ENCODE peak calls at places on chromosomes 1 and 21, in six cellular contexts. Z is smooth muscle cell of the brain vasculature, K is endothelial cell of umbilical vein, G is Ammon's horn, Y is AG04450, U is astrocyte of the cerebellum. T is an unnamed sample.
A peak's percentile ranks its signal among the peaks of the same experiment; 100 is the strongest.

GRCh38 chr1:41582004-41582325 is 97.5 kb upstream of the EDN2 start:
- DNase-seq in Z (no peak), K (no peak), G (no peak), Y (no peak), U (no peak), T (no peak)

GRCh38 chr21:35072960-35073359 is 23.9 kb upstream of the RUNX1 start:
- DNase-seq in Z (no peak), K (peak; percentile 60), G (no peak), Y (peak; percentile 53), U (no peak), T (no peak)

GRCh38 chr1:43293896-43294760 is 6.7 kb upstream of the TIE1 start:
- DNase-seq in Z (no peak), K (peak; percentile 82), G (peak; percentile 91), Y (no peak), U (peak; percentile 11), T (no peak)

GRCh38 chr1:6794164-6794563 is 8.9 kb downstream of the CAMTA1 start:
- DNase-seq in Z (no peak), K (peak; percentile 71), G (peak; percentile 57), Y (peak; percentile 29), U (peak; percentile 62), T (no peak)

GRCh38 chr1:3641046-3641760 is 8.7 kb downstream of the WRAP73 start:
- DNase-seq in Z (no peak), K (no peak), G (no peak), Y (no peak), U (no peak), T (no peak)

GRCh38 chr1:32884726-32885125 is 1.6 kb upstream of the HPCA start:
- DNase-seq in Z (no peak), K (no peak), G (no peak), Y (no peak), U (no peak), T (peak; percentile 96)

GRCh38 chr1:39462074-39462473 is 29.4 kb upstream of the BMP8A start:
- DNase-seq in Z (no peak), K (no peak), G (no peak), Y (peak; percentile 26), U (no peak), T (no peak)

GRCh38 chr1:71522721-71523120 is 441.9 kb upstream of the ZRANB2 start:
- DNase-seq in Z (no peak), K (no peak), G (no peak), Y (no peak), U (no peak), T (no peak)

GRCh38 chr1:22326931-22327330 is 124.7 kb upstream of the ZBTB40 start:
- DNase-seq in Z (no peak), K (no peak), G (no peak), Y (no peak), U (no peak), T (no peak)

GRCh38 chr1:51415963-51416362 is 85.6 kb upstream of the TTC39A start:
- DNase-seq in Z (no peak), K (no peak), G (peak; percentile 28), Y (no peak), U (no peak), T (no peak)

GRCh38 chr1:14668448-14669029 is 70.1 kb downstream of the KAZN start:
- DNase-seq in Z (no peak), K (no peak), G (no peak), Y (no peak), U (no peak), T (no peak)

GRCh38 chr1:104787866-104788510 is 1038.3 kb downstream of the AMY1C start:
- DNase-seq in Z (no peak), K (no peak), G (no peak), Y (no peak), U (no peak), T (no peak)

GRCh38 chr1:160428053-160428452 is 27.7 kb downstream of the VANGL2 start:
- DNase-seq in Z (no peak), K (no peak), G (no peak), Y (no peak), U (no peak), T (no peak)

T was measured in WERI-Rb-1.